ENCODE peak calls at places on chromosome X, in seven cellular contexts. L is tibial nerve; F is upper lobe of left lung; Z is uterus; J is CD8-positive, alpha-beta memory T cell; I is aorta; W is upper lobe of right lung. D is an unnamed sample. For H3K9me3, the result is how much of the 10 kb centered on the place peaks cover.

GRCh38 chrX:31039327-31039711 is 32.5 kb downstream of the FTHL17 start:
- DNase-seq in L (no peak), J (no peak), Z (no peak), F (no peak), I (no peak), W (no peak), D (no peak)

GRCh38 chrX:47158781-47159180 is 13.8 kb downstream of the RBM10 start:
- DNase-seq in L (no peak), I (no peak), W (no peak), Z (no peak), F (no peak), J (no peak), D (no peak)

GRCh38 chrX:111098874-111099273 is 2.9 kb downstream of the PAK3 start:
- DNase-seq in I (peak), F (peak), L (peak), Z (peak), J (peak), W (peak), D (peak)

GRCh38 chrX:135437867-135438733 is 16.4 kb downstream of the SMIM10L2A start:
- DNase-seq in I (peak), J (no peak), F (no peak), Z (no peak), L (no peak), W (peak), D (no peak)

GRCh38 chrX:130173190-130173895 is 1.6 kb downstream of the RAB33A start:
- DNase-seq in I (peak), J (no peak), L (peak), F (peak), W (no peak), Z (peak), D (peak)

GRCh38 chrX:137432609-137433008 is 133.3 kb upstream of the ZIC3 start:
- DNase-seq in Z (no peak), J (no peak), L (no peak), I (no peak), F (no peak), W (no peak), D (no peak)

GRCh38 chrX:154529206-154529612 is 13.2 kb upstream of the FAM3A start:
- DNase-seq in F (no peak), L (no peak), Z (no peak), J (no peak), I (no peak), W (no peak), D (no peak)

GRCh38 chrX:2635366-2635765 is 55.7 kb upstream of the CD99 start:
- DNase-seq in F (no peak), L (no peak), Z (no peak), W (no peak), J (no peak), I (no peak), D (no peak)

GRCh38 chrX:134512566-134512965 is 52.6 kb downstream of the HPRT1 start:
- DNase-seq in Z (no peak), W (no peak), F (no peak), L (no peak), J (no peak), I (no peak), D (no peak)

GRCh38 chrX:110051559-110051958 is 48.6 kb downstream of the TMEM164 start:
- DNase-seq in W (no peak), Z (no peak), L (no peak), F (no peak), I (no peak), J (no peak), D (no peak)

GRCh38 chrX:54447461-54447860 is 7.3 kb downstream of the TSR2 start:
- DNase-seq in F (no peak), I (no peak), W (no peak), Z (no peak), L (no peak), J (no peak), D (no peak)

GRCh38 chrX:47530054-47530453 is 31.0 kb upstream of the ARAF start:
- DNase-seq in W (no peak), L (no peak), Z (no peak), J (no peak), I (no peak), F (no peak), D (no peak)

GRCh38 chrX:68938244-68939004 is 109.6 kb downstream of the EFNB1 start:
- DNase-seq in L (no peak), Z (no peak), J (no peak), W (no peak), I (peak), F (peak), D (peak)

GRCh38 chrX:12844319-12844718 is 22.6 kb upstream of the TLR7 start:
- DNase-seq in F (no peak), Z (no peak), I (no peak), J (no peak), L (no peak), W (no peak), D (no peak)

GRCh38 chrX:69038188-69038587 is 127.1 kb downstream of the PJA1 start:
- DNase-seq in W (no peak), Z (no peak), I (no peak), J (no peak), L (no peak), F (no peak), D (no peak)

GRCh38 chrX:111360839-111361238 is 51.2 kb downstream of the DCX start:
- DNase-seq in Z (no peak), J (no peak), W (no peak), L (no peak), F (no peak), I (no peak), D (no peak)

GRCh38 chrX:23276475-23276874 is 58.2 kb upstream of the PTCHD1 start:
- DNase-seq in J (no peak), I (no peak), W (no peak), Z (no peak), F (no peak), L (no peak), D (no peak)

GRCh38 chrX:31580726-31581125 is 508.9 kb upstream of the FTHL17 start:
- DNase-seq in J (no peak), L (no peak), W (no peak), F (no peak), I (no peak), Z (no peak), D (no peak)

GRCh38 chrX:9222299-9222698 is 188.4 kb upstream of the FAM9B start:
- DNase-seq in J (no peak), Z (no peak), I (no peak), F (no peak), W (no peak), L (no peak), D (no peak)

GRCh38 chrX:49838374-49838773 is 9.3 kb downstream of the PAGE4 start:
- DNase-seq in F (no peak), J (no peak), L (peak), I (no peak), Z (no peak), W (no peak), D (no peak)

GRCh38 chrX:129984196-129984962 is 1.9 kb downstream of the BCORL1 start:
- DNase-seq in L (peak), F (peak), Z (peak), I (peak), W (peak), J (peak), D (peak)

GRCh38 chrX:68177542-68177941 is 255.8 kb downstream of the OPHN1 start:
- DNase-seq in W (no peak), J (no peak), I (no peak), L (peak), Z (no peak), F (no peak), D (no peak)

GRCh38 chrX:134462927-134463326 is 3.0 kb downstream of the HPRT1 start:
- DNase-seq in Z (no peak), W (no peak), L (no peak), I (no peak), F (no peak), J (no peak), D (no peak)

GRCh38 chrX:1330605-1331004 is 6.0 kb upstream of the IL3RA start:
- DNase-seq in I (no peak), J (no peak), L (no peak), Z (no peak), F (no peak), W (no peak), D (no peak)

GRCh38 chrX:14927391-14927790 is 54.2 kb downstream of the MOSPD2 start:
- DNase-seq in I (no peak), L (no peak), Z (no peak), W (no peak), J (no peak), F (no peak), D (no peak)

GRCh38 chrX:113048480-113048879 is 207.8 kb upstream of the AMOT start:
- DNase-seq in I (no peak), L (no peak), J (no peak), F (no peak), Z (no peak), W (no peak), D (no peak)

GRCh38 chrX:15973299-15973698 is 118.7 kb upstream of the AP1S2 start:
- DNase-seq in J (peak), I (no peak), Z (no peak), L (no peak), F (peak), W (no peak), D (peak)

GRCh38 chrX:118423558-118423957 is 72.1 kb upstream of the DOCK11 start:
- DNase-seq in F (no peak), I (no peak), L (no peak), Z (no peak), J (no peak), W (no peak), D (no peak)

GRCh38 chrX:97310373-97310772 is 426.7 kb downstream of the RPA4 start:
- DNase-seq in W (no peak), L (no peak), F (no peak), I (no peak), J (no peak), Z (no peak), D (no peak)

GRCh38 chrX:108396188-108396885 is 41.9 kb downstream of the COL4A6 start:
- DNase-seq in W (no peak), F (no peak), L (no peak), I (no peak), J (no peak), Z (no peak), D (no peak)

GRCh38 chrX:136906921-136907510 is 26.5 kb upstream of the RBMX start:
- DNase-seq in F (no peak), I (no peak), L (no peak), W (no peak), J (no peak), Z (no peak), D (no peak)

GRCh38 chrX:153667931-153668396 is 5.6 kb downstream of the PNCK start:
- DNase-seq in L (peak), I (peak), J (peak), F (peak), W (peak), Z (peak), D (peak)

GRCh38 chrX:41600266-41600665 is 88.5 kb upstream of the GPR34 start:
- DNase-seq in F (no peak), Z (no peak), L (no peak), J (no peak), I (no peak), W (no peak), D (no peak)
- H3K27ac ChIP-seq in F (no peak), Z (no peak), L (no peak), J (no peak), I (no peak), W (no peak), D (no peak)

DNA sequence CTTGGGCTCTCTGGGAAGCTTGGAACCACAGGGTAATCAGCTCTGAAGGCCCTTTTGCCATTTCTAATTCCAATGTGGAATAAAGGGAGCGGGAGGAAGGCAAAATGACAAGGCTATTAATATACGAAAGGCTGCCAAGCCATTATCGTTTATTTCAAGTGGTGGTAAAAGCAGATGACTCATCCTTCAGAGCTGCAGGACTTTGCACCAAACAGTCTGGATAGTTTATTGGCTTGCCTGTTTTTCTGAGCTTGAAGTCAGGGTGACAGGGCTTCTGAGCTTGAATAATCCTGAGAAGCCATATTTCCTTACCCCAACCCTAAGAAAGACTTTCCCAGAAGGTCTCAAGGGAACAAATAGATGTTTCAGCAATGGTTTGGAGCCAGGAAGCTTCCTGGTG is 7.7 kb upstream of the GABRE start:
- DNase-seq in I (no peak), F (no peak), Z (no peak), J (no peak), W (no peak), L (no peak), D (no peak)
- H3K9me3 ChIP-seq in I (under half), F (under half), Z (under half), J (under half), W (under half), L (under half), D (under half)

GRCh38 chrX:70254909-70255308 is 5.1 kb downstream of the P2RY4 start:
- DNase-seq in W (no peak), Z (no peak), J (no peak), L (no peak), F (no peak), I (no peak), D (no peak)

GRCh38 chrX:70255452-70255851 is 4.6 kb downstream of the P2RY4 start:
- DNase-seq in L (no peak), W (no peak), I (no peak), Z (no peak), J (no peak), F (no peak), D (no peak)

GRCh38 chrX:70257599-70258288 is 2.3 kb downstream of the P2RY4 start:
- DNase-seq in F (no peak), Z (no peak), W (no peak), J (no peak), I (no peak), L (no peak), D (no peak)

GRCh38 chrX:70254063-70254400 is 6.0 kb downstream of the P2RY4 start:
- DNase-seq in J (no peak), Z (no peak), W (no peak), L (no peak), F (no peak), I (no peak), D (no peak)

GRCh38 chrX:70253377-70254062 is 6.5 kb downstream of the P2RY4 start:
- DNase-seq in J (no peak), L (no peak), I (no peak), F (no peak), W (no peak), Z (no peak), D (no peak)
- H3K27ac ChIP-seq in J (no peak), L (no peak), I (no peak), F (no peak), W (no peak), Z (no peak), D (no peak)

GRCh38 chrX:64843224-64843623 is 133.0 kb downstream of the ZC4H2 start:
- DNase-seq in J (no peak), W (no peak), L (no peak), F (no peak), Z (no peak), I (no peak), D (no peak)
- H3K9me3 ChIP-seq in J (under half), W (under half), L (under half), F (under half), Z (under half), I (under half), D (under half)